ENCODE peak calls at places on chromosomes 13 and 19, in seven cellular contexts. One of them, this sample, is unnamed.

GRCh38 chr19:41330946-41331678 is 21.1 kb downstream of the CCDC97 start:
- DNase-seq in endodermal cell: peak; percentile 58
- DNase-seq in fibroblast of lung: no peak
- DNase-seq in tibial artery: no peak
- DNase-seq in dorsolateral prefrontal cortex: no peak
- DNase-seq in ovary: peak; percentile 23
- DNase-seq in brain microvascular endothelial cell: no peak
- DNase-seq in this sample: no peak

GRCh38 chr13:29859971-29860370 is 9.6 kb upstream of the UBL3 start:
- DNase-seq in dorsolateral prefrontal cortex: no peak
- DNase-seq in endodermal cell: no peak
- DNase-seq in tibial artery: no peak
- DNase-seq in ovary: no peak
- DNase-seq in brain microvascular endothelial cell: peak; percentile 50
- DNase-seq in fibroblast of lung: peak; percentile 71
- DNase-seq in this sample: peak; percentile 39

GRCh38 chr13:108346376-108346775 is 76.9 kb downstream of the TNFSF13B start:
- DNase-seq in fibroblast of lung: no peak
- DNase-seq in brain microvascular endothelial cell: no peak
- DNase-seq in endodermal cell: peak; percentile 63
- DNase-seq in tibial artery: no peak
- DNase-seq in ovary: no peak
- DNase-seq in dorsolateral prefrontal cortex: no peak
- DNase-seq in this sample: no peak

GRCh38 chr13:48942131-48942530 is 33.6 kb upstream of the FNDC3A start:
- DNase-seq in dorsolateral prefrontal cortex: no peak
- DNase-seq in brain microvascular endothelial cell: peak; percentile 36
- DNase-seq in fibroblast of lung: peak; percentile 75
- DNase-seq in endodermal cell: no peak
- DNase-seq in tibial artery: no peak
- DNase-seq in ovary: no peak
- DNase-seq in this sample: peak; percentile 59

GRCh38 chr19:28258794-28259193 is 954.2 kb downstream of the UQCRFS1 start:
- DNase-seq in ovary: no peak
- DNase-seq in endodermal cell: no peak
- DNase-seq in fibroblast of lung: no peak
- DNase-seq in dorsolateral prefrontal cortex: no peak
- DNase-seq in tibial artery: no peak
- DNase-seq in brain microvascular endothelial cell: no peak
- DNase-seq in this sample: no peak

GRCh38 chr19:4570916-4571304 is 11.4 kb upstream of the SEMA6B start:
- DNase-seq in endodermal cell: no peak
- DNase-seq in fibroblast of lung: no peak
- DNase-seq in dorsolateral prefrontal cortex: no peak
- DNase-seq in ovary: no peak
- DNase-seq in tibial artery: no peak
- DNase-seq in brain microvascular endothelial cell: no peak
- DNase-seq in this sample: no peak

GRCh38 chr13:45105895-45106294 is 14.4 kb upstream of the GTF2F2 start:
- DNase-seq in tibial artery: no peak
- DNase-seq in brain microvascular endothelial cell: no peak
- DNase-seq in endodermal cell: no peak
- DNase-seq in ovary: no peak
- DNase-seq in fibroblast of lung: no peak
- DNase-seq in dorsolateral prefrontal cortex: no peak
- DNase-seq in this sample: no peak

GRCh38 chr13:50162001-50162400 is 146.8 kb downstream of the KCNRG start:
- DNase-seq in brain microvascular endothelial cell: no peak
- DNase-seq in tibial artery: no peak
- DNase-seq in dorsolateral prefrontal cortex: no peak
- DNase-seq in endodermal cell: no peak
- DNase-seq in fibroblast of lung: no peak
- DNase-seq in ovary: no peak
- DNase-seq in this sample: peak; percentile 42

GRCh38 chr19:47839913-47840312 is 18.2 kb downstream of the CRX start:
- DNase-seq in ovary: no peak
- DNase-seq in fibroblast of lung: no peak
- DNase-seq in brain microvascular endothelial cell: no peak
- DNase-seq in tibial artery: no peak
- DNase-seq in dorsolateral prefrontal cortex: no peak
- DNase-seq in endodermal cell: peak; percentile 88
- DNase-seq in this sample: no peak

GRCh38 chr19:35294328-35294727 is 2.4 kb downstream of the MAG start:
- DNase-seq in tibial artery: no peak
- DNase-seq in dorsolateral prefrontal cortex: no peak
- DNase-seq in endodermal cell: no peak
- DNase-seq in brain microvascular endothelial cell: no peak
- DNase-seq in ovary: no peak
- DNase-seq in fibroblast of lung: no peak
- DNase-seq in this sample: no peak

GRCh38 chr19:19110410-19111137 is 27.7 kb downstream of the TMEM161A start:
- DNase-seq in brain microvascular endothelial cell: peak; percentile 9
- DNase-seq in tibial artery: no peak
- DNase-seq in fibroblast of lung: peak; percentile 29
- DNase-seq in endodermal cell: peak; percentile 83
- DNase-seq in ovary: no peak
- DNase-seq in dorsolateral prefrontal cortex: no peak
- DNase-seq in this sample: no peak

GRCh38 chr19:5585461-5586299 is 17.9 kb upstream of the TINCR start:
- DNase-seq in ovary: no peak
- DNase-seq in endodermal cell: peak; percentile 94
- DNase-seq in tibial artery: no peak
- DNase-seq in dorsolateral prefrontal cortex: no peak
- DNase-seq in brain microvascular endothelial cell: peak; percentile 16
- DNase-seq in fibroblast of lung: peak; percentile 25
- DNase-seq in this sample: no peak

GRCh38 chr19:47749326-47749725 is 4.0 kb downstream of the NOP53 start:
- DNase-seq in dorsolateral prefrontal cortex: no peak
- DNase-seq in brain microvascular endothelial cell: no peak
- DNase-seq in ovary: no peak
- DNase-seq in fibroblast of lung: no peak
- DNase-seq in tibial artery: no peak
- DNase-seq in endodermal cell: no peak
- DNase-seq in this sample: no peak

GRCh38 chr13:24172071-24172470 is 11.6 kb downstream of the SPATA13 start:
- DNase-seq in ovary: no peak
- DNase-seq in fibroblast of lung: no peak
- DNase-seq in brain microvascular endothelial cell: no peak
- DNase-seq in tibial artery: no peak
- DNase-seq in dorsolateral prefrontal cortex: no peak
- DNase-seq in endodermal cell: peak; percentile 5
- DNase-seq in this sample: no peak

GRCh38 chr19:33514885-33515485 is 6.6 kb downstream of the PEPD start:
- DNase-seq in dorsolateral prefrontal cortex: no peak
- DNase-seq in brain microvascular endothelial cell: peak; percentile 25
- DNase-seq in endodermal cell: no peak
- DNase-seq in tibial artery: peak; percentile 47
- DNase-seq in fibroblast of lung: peak; percentile 27
- DNase-seq in ovary: no peak
- DNase-seq in this sample: no peak

GRCh38 chr13:44792096-44792495 is 197.2 kb downstream of the NUFIP1 start:
- DNase-seq in endodermal cell: no peak
- DNase-seq in dorsolateral prefrontal cortex: no peak
- DNase-seq in tibial artery: no peak
- DNase-seq in fibroblast of lung: no peak
- DNase-seq in ovary: no peak
- DNase-seq in brain microvascular endothelial cell: no peak
- DNase-seq in this sample: no peak

GRCh38 chr13:85659493-85659892 is 139.7 kb downstream of the SLITRK6 start:
- DNase-seq in dorsolateral prefrontal cortex: no peak
- DNase-seq in fibroblast of lung: peak; percentile 21
- DNase-seq in brain microvascular endothelial cell: no peak
- DNase-seq in tibial artery: no peak
- DNase-seq in endodermal cell: no peak
- DNase-seq in ovary: no peak
- DNase-seq in this sample: no peak

GRCh38 chr19:13099073-13099999 is 3.3 kb downstream of the LYL1 start:
- DNase-seq in ovary: peak; percentile 46
- DNase-seq in tibial artery: peak; percentile 70
- DNase-seq in endodermal cell: peak; percentile 80
- DNase-seq in dorsolateral prefrontal cortex: no peak
- DNase-seq in brain microvascular endothelial cell: no peak
- DNase-seq in fibroblast of lung: no peak
- DNase-seq in this sample: no peak

GRCh38 chr19:53102701-53103140 is 501 bp downstream of the ZNF160 start:
- DNase-seq in endodermal cell: peak; percentile 67
- DNase-seq in brain microvascular endothelial cell: peak; percentile 28
- DNase-seq in fibroblast of lung: peak; percentile 32
- DNase-seq in tibial artery: no peak
- DNase-seq in ovary: peak; percentile 22
- DNase-seq in dorsolateral prefrontal cortex: no peak
- DNase-seq in this sample: peak; percentile 27

GRCh38 chr13:96835591-96835990 is 158.7 kb downstream of the OXGR1 start:
- DNase-seq in dorsolateral prefrontal cortex: no peak
- DNase-seq in tibial artery: no peak
- DNase-seq in endodermal cell: no peak
- DNase-seq in brain microvascular endothelial cell: no peak
- DNase-seq in fibroblast of lung: no peak
- DNase-seq in ovary: no peak
- DNase-seq in this sample: no peak

GRCh38 chr19:49512970-49513745 is 697 bp downstream of the FCGRT start:
- DNase-seq in ovary: peak; percentile 74
- DNase-seq in tibial artery: no peak
- DNase-seq in endodermal cell: peak; percentile 87
- DNase-seq in fibroblast of lung: no peak
- DNase-seq in dorsolateral prefrontal cortex: no peak
- DNase-seq in brain microvascular endothelial cell: no peak
- DNase-seq in this sample: no peak

GRCh38 chr13:67229438-67230242 is 496 bp downstream of the PCDH9 start:
- DNase-seq in endodermal cell: peak; percentile 64
- DNase-seq in brain microvascular endothelial cell: peak; percentile 29
- DNase-seq in fibroblast of lung: peak; percentile 28
- DNase-seq in tibial artery: no peak
- DNase-seq in dorsolateral prefrontal cortex: no peak
- DNase-seq in ovary: no peak
- DNase-seq in this sample: no peak

GRCh38 chr19:917323-918151 is at the start of gene KISS1R:
- DNase-seq in dorsolateral prefrontal cortex: no peak
- DNase-seq in endodermal cell: peak; percentile 93
- DNase-seq in ovary: no peak
- DNase-seq in brain microvascular endothelial cell: no peak
- DNase-seq in fibroblast of lung: no peak
- DNase-seq in tibial artery: no peak
- DNase-seq in this sample: peak; percentile 12
- H3K4me3 ChIP-seq in dorsolateral prefrontal cortex: peak within 1 kb of the TSS; percentile 42
- H3K4me3 ChIP-seq in endodermal cell: peak within 1 kb of the TSS; percentile 60
- H3K4me3 ChIP-seq in ovary: no peak within 1 kb of the TSS
- H3K4me3 ChIP-seq in brain microvascular endothelial cell: no peak within 1 kb of the TSS
- H3K4me3 ChIP-seq in fibroblast of lung: no peak within 1 kb of the TSS
- H3K4me3 ChIP-seq in tibial artery: peak within 1 kb of the TSS; percentile 27
- H3K4me3 ChIP-seq in this sample: no peak within 1 kb of the TSS

DNA sequence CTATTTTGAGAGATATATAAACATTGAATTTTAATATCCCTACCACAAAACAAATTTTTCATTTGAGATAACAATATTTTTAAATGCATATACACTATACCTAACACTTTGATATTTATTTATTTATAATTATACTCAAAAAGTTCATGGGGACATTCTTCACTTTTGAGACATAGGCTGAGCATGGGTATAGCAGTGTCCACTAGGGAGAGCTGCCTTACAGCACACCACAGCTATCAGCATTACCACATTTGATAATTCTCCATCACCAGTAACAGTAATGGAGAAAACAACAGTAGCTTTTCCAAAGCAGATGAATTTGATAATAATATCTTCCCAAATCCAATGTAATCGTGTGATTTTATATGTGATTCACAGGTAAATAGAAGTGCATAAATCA is 626.1 kb downstream of the DACH1 start:
- DNase-seq in brain microvascular endothelial cell: peak; percentile 29
- DNase-seq in tibial artery: no peak
- DNase-seq in dorsolateral prefrontal cortex: no peak
- DNase-seq in fibroblast of lung: peak; percentile 19
- DNase-seq in ovary: no peak
- DNase-seq in endodermal cell: peak; percentile 39
- DNase-seq in this sample: no peak
- TF ChIP-seq CTCF in brain microvascular endothelial cell: peak; percentile 70
- TF ChIP-seq CTCF in tibial artery: no peak
- TF ChIP-seq CTCF in dorsolateral prefrontal cortex: peak; percentile 12
- TF ChIP-seq CTCF in fibroblast of lung: peak; percentile 77
- TF ChIP-seq CTCF in ovary: no peak
- TF ChIP-seq CTCF in endodermal cell: peak; percentile 77
- TF ChIP-seq CTCF in this sample: no peak

DNA sequence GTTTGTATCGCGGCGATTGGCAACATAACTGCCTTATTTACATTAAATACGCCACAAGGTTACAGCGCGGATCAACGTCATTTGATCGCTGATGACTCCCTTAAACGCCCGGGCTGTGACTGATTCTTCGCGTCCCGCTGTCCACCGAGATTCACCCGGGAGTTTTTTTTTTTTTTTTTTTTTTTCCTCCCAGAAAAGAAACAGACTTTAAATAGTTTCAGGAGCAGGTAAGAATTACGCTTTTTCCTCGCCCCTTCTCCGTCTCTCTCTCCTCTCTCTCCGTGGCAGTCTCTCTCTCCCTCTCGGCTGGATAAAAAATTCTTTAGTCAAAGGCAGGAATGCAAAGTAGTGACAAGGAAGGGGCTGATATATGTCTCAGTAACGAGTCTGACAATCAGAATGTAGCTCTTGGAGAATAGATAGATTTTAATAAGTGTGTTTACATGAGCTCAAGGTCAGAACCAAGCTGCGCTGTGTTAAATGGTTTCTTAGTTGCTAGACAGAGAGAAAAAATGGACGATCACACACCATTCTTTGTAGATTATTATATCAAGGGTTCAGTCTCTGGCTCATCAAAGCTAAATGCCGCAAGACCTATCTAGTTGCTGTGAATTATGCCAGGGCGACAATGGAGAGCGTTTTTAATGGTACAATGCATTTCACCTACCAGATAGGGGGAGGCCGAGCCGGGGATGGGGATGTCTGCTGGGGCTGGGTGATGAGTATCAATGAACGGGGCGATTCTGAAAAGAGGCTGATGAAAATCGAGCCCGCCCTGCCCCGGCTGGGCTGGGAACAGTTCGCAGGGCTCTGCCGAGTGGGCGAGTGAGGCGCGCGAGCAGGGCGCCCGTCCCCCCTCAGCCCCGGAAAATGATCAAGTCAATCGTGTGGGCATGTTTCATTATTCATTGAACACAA is 147.2 kb upstream of the ZNF536 start:
- DNase-seq in ovary: no peak
- DNase-seq in brain microvascular endothelial cell: no peak
- DNase-seq in endodermal cell: peak; percentile 63
- DNase-seq in dorsolateral prefrontal cortex: no peak
- DNase-seq in fibroblast of lung: no peak
- DNase-seq in tibial artery: no peak
- DNase-seq in this sample: no peak
- H3K4me3 ChIP-seq in ovary: no peak overlapping the region
- H3K4me3 ChIP-seq in brain microvascular endothelial cell: peak overlapping the region; percentile 27
- H3K4me3 ChIP-seq in endodermal cell: peak overlapping the region; percentile 23
- H3K4me3 ChIP-seq in dorsolateral prefrontal cortex: peak overlapping the region; percentile 69
- H3K4me3 ChIP-seq in fibroblast of lung: peak overlapping the region; percentile 29
- H3K4me3 ChIP-seq in tibial artery: peak overlapping the region; percentile 53
- H3K4me3 ChIP-seq in this sample: no peak overlapping the region

DNA sequence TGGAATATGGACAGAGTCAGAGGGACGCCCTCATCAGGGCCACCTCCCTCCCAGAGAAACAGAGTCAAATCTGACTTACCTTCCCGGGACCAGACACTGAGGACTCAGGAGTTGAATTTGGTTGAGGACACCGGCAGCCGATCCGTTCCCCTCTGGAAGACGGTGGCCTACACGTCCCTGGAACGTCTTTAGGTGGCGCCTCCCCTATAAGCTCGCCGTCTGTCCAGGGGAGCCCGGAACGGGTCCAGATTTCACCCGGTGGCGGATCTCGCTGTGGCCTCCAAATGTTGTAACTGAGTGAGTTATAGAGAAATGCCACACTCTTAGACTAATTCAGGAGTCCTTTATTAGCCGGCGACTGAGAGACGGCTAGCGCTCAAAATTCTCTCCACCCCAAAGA is 9.0 kb downstream of the TNFSF14 start:
- DNase-seq in endodermal cell: peak; percentile 72
- DNase-seq in tibial artery: no peak
- DNase-seq in dorsolateral prefrontal cortex: no peak
- DNase-seq in brain microvascular endothelial cell: no peak
- DNase-seq in ovary: no peak
- DNase-seq in fibroblast of lung: no peak
- DNase-seq in this sample: no peak
- TF ChIP-seq CTCF in endodermal cell: peak; percentile 10
- TF ChIP-seq CTCF in tibial artery: no peak
- TF ChIP-seq CTCF in dorsolateral prefrontal cortex: no peak
- TF ChIP-seq CTCF in brain microvascular endothelial cell: no peak
- TF ChIP-seq CTCF in ovary: no peak
- TF ChIP-seq CTCF in fibroblast of lung: no peak
- TF ChIP-seq CTCF in this sample: no peak